ENCODE peak calls at places on chromosome 19, in five cellular contexts. I is trophoblast cell, K is H1, Q is IMR-90, V is mesendoderm. H is an unnamed sample.

GRCh38 chr19:35714601-35715354 is 3.0 kb upstream of the KMT2B start:
- DNase-seq in Q (no peak), K (no peak), V (peak; percentile 61), I (no peak), H (no peak)

GRCh38 chr19:28021316-28022185 is 1191.4 kb downstream of the UQCRFS1 start:
- DNase-seq in I (no peak), K (no peak), V (no peak), Q (no peak), H (no peak)

GRCh38 chr19:4606921-4607678 is 32.2 kb upstream of the TNFAIP8L1 start:
- DNase-seq in V (peak; percentile 68), K (no peak), I (no peak), Q (no peak), H (peak; percentile 75)

GRCh38 chr19:33507021-33507956 is 14.3 kb downstream of the PEPD start:
- DNase-seq in K (no peak), V (no peak), I (peak; percentile 75), Q (no peak), H (no peak)

GRCh38 chr19:52991021-52991420 is 22.7 kb upstream of the ERVV-1 start:
- DNase-seq in K (no peak), V (no peak), Q (no peak), I (peak; percentile 68), H (no peak)

GRCh38 chr19:35155441-35155840 is 906 bp downstream of the FXYD5 start:
- DNase-seq in V (no peak), K (no peak), Q (no peak), I (no peak), H (no peak)

GRCh38 chr19:38733241-38733492 is 11.1 kb downstream of the CAPN12 start:
- DNase-seq in I (no peak), K (no peak), Q (no peak), V (no peak), H (no peak)

GRCh38 chr19:7998081-7998480 is 7.4 kb downstream of the ELAVL1 start:
- DNase-seq in K (no peak), V (no peak), I (no peak), Q (peak; percentile 63), H (no peak)

GRCh38 chr19:42850981-42851717 is 28.4 kb downstream of the PSG1 start:
- DNase-seq in I (peak; percentile 98), V (no peak), Q (peak; percentile 98), K (no peak), H (no peak)

GRCh38 chr19:33306853-33307792 is 4.8 kb upstream of the CEBPA start:
- DNase-seq in Q (no peak), K (no peak), V (no peak), I (no peak), H (no peak)

GRCh38 chr19:12047868-12048267 is 4.9 kb downstream of the ZNF878 start:
- DNase-seq in K (no peak), V (no peak), Q (peak; percentile 11), I (peak; percentile 50), H (no peak)

GRCh38 chr19:35462476-35462953 is 14.5 kb downstream of the FFAR2 start:
- DNase-seq in I (peak; percentile 37), V (no peak), K (no peak), Q (no peak), H (no peak)

GRCh38 chr19:46426035-46426505 is 2.7 kb downstream of the PNMA8C start:
- DNase-seq in K (no peak), V (no peak), Q (no peak), I (no peak), H (no peak)

GRCh38 chr19:51110666-51110971 is 2.4 kb upstream of the CTU1 start:
- DNase-seq in Q (no peak), K (no peak), I (no peak), V (no peak), H (no peak)

GRCh38 chr19:43789029-43789428 is 8.3 kb upstream of the KCNN4 start:
- DNase-seq in Q (peak; percentile 56), K (no peak), I (peak; percentile 61), V (peak; percentile 69), H (peak; percentile 49)

GRCh38 chr19:16596399-16596798 is 24.2 kb upstream of the SLC35E1 start:
- DNase-seq in V (no peak), K (no peak), I (peak; percentile 66), Q (no peak), H (no peak)

GRCh38 chr19:35757231-35757748 is 461 bp upstream of the HSPB6 start:
- DNase-seq in Q (peak; percentile 96), V (peak; percentile 90), I (peak; percentile 95), K (no peak), H (no peak)

GRCh38 chr19:50331187-50332013 is 2.2 kb upstream of the KCNC3 start:
- DNase-seq in V (peak; percentile 90), Q (no peak), I (no peak), K (no peak), H (no peak)

GRCh38 chr19:32669205-32669785 is 5.7 kb downstream of the ANKRD27 start:
- DNase-seq in I (no peak), V (no peak), K (no peak), Q (no peak), H (no peak)

DNA sequence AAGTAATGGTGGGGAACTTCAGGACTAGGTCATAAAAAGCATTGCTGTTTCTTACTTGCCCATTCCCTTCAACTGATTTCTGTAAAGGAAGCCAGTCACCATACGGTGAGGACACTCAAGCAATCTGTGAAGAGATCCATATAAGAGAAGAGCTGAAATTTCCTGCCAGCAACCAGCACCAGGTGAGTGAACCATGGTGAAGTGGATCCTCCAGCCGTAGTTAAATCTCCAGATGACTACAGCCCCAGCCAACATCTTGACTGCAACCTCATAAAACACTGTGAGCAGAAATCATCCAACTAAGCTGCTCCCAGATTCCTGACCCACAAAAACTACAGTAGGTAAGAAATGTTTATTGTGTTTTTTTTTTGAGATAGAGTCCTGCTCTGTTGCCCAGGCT is 3.8 kb upstream of the SLC6A16 start:
- DNase-seq in I (no peak), Q (no peak), K (no peak), V (no peak), H (no peak)
- H3K4me3 ChIP-seq in I (no peak overlapping the region), Q (no peak overlapping the region), K (no peak overlapping the region), V (no peak overlapping the region), H (no peak overlapping the region)

DNA sequence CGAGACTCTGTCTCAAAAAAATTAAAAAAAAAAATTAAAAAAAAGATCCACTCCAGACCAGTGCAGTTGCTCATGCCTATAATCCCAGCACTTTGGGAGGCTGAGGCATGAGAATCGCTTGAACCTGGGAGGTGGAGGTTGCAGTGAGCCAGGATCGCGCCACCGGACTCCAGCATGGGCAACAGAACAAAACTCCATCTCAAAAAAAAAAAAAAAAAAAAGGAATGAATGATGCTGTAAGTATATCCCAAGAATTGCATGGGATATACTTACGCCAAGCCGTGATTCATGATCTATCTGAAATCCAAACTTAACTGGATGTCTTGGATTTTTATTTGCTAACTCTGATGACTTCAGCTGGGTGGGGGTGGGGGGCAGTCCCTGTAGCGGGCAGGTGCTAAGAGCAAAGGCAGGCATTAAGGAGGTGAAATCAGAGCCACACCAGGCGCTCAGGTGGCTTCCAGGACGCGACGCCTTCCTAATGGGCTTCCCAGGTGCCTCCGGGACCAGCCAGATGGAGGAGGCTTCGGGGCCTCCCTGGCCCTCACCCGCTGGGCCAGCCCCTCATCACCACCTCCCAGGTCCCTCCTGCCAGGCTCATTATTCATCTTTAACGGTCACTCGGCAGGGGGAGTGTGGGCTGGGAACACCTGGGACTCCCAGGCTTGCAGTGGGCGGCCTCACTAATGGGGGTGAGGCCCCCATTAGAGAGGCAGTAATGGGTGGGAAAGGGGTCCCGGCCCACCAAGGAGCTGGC is 11.4 kb upstream of the FUT5 start:
- DNase-seq in V (no peak), K (no peak), Q (no peak), I (no peak), H (no peak)
- H3K4ac ChIP-seq in V (no peak overlapping the region), K (no peak overlapping the region), Q (no peak overlapping the region), I (no peak overlapping the region), H (no peak overlapping the region)

GRCh38 chr19:13215572-13216380 is 65.6 kb downstream of the IER2 start:
- DNase-seq in I (no peak), Q (no peak), K (no peak), V (no peak), H (no peak)
- H3K4me3 ChIP-seq in I (no peak overlapping the region), Q (no peak overlapping the region), K (no peak overlapping the region), V (no peak overlapping the region), H (no peak overlapping the region)

GRCh38 chr19:48629297-48629598 is 7.9 kb downstream of the DBP start:
- DNase-seq in V (no peak), I (no peak), K (no peak), Q (no peak), H (no peak)

GRCh38 chr19:48631254-48631653 is 5.9 kb downstream of the DBP start:
- DNase-seq in I (no peak), Q (no peak), K (no peak), V (no peak), H (no peak)

GRCh38 chr19:48630289-48631036 is 6.7 kb downstream of the DBP start:
- DNase-seq in I (peak; percentile 58), K (no peak), Q (no peak), V (peak; percentile 90), H (no peak)

GRCh38 chr19:48628486-48629296 is 8.5 kb downstream of the DBP start:
- DNase-seq in Q (no peak), K (no peak), V (no peak), I (no peak), H (no peak)

GRCh38 chr19:48629599-48630288 is 7.4 kb downstream of the DBP start:
- DNase-seq in V (peak; percentile 97), Q (no peak), I (peak; percentile 87), K (peak; percentile 97), H (peak; percentile 83)
- H3K4ac ChIP-seq in V (no peak overlapping the region), Q (no peak overlapping the region), I (no peak overlapping the region), K (peak overlapping the region; percentile 73), H (peak overlapping the region; percentile 2)

DNA sequence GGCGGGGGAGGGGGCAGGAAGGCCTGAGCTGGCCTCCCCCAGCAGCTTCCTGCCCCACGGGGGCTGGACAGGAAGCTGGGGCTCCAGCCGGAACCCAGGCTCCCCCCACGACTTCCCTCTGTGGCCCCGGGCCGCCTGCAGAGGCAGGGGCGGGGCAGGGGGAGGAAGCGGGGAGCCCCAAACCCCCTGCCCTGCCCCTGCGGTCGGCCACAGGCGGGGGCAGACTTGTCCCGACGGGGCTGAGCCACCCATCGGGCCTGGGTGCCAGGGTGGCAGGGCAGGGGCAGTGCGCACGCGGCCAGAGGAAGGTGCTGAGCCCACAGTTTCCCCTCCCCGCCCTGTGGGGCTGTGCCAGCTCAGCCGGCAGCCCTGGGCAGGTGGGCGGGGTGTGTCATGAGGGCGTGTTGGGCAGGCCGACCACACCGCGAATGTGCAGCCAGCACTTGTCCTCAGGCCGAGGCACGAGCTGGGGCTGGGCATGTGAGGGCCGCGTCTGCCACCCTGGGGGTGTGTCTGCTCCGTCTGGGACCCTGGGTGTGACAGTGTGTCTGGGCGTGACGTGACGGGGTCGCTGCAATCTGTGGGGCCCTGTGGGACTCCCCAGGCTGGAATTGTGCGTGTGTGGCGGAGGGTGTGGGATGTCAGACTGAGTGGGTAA is 17.7 kb downstream of the CCDC97 start:
- DNase-seq in K (no peak), I (peak; percentile 76), Q (peak; percentile 49), V (no peak), H (no peak)
- H3K4me3 ChIP-seq in K (peak overlapping the region; percentile 18), I (no peak overlapping the region), Q (no peak overlapping the region), V (no peak overlapping the region), H (no peak overlapping the region)

GRCh38 chr19:56069642-56070041 is 51.5 kb downstream of the ZNF787 start:
- DNase-seq in I (no peak), V (no peak), Q (no peak), K (no peak), H (no peak)
- H3K4ac ChIP-seq in I (no peak overlapping the region), V (no peak overlapping the region), Q (no peak overlapping the region), K (no peak overlapping the region), H (no peak overlapping the region)

GRCh38 chr19:19552811-19553210 is 14.7 kb downstream of the CILP2 start:
- DNase-seq in I (peak; percentile 64), K (no peak), Q (no peak), V (peak; percentile 66), H (no peak)
- H3K4me3 ChIP-seq in I (no peak overlapping the region), K (no peak overlapping the region), Q (no peak overlapping the region), V (no peak overlapping the region), H (no peak overlapping the region)